ENCODE peak calls at places on chromosomes 5 and 9, in eight cellular contexts. A is left ventricle myocardium inferior, Y is left lung, E is neural progenitor cell, G is cardiac muscle cell, U is astrocyte, D is upper lobe of left lung, I is cardiac fibroblast. F is an unnamed sample.

GRCh38 chr5:132184588-132184987 is 43.1 kb downstream of the P4HA2 start:
- DNase-seq in A (no peak), E (no peak), D (no peak), I (no peak), Y (no peak), U (no peak), G (no peak), F (no peak)

GRCh38 chr9:27629425-27629824 is 56.1 kb upstream of the C9orf72 start:
- DNase-seq in D (no peak), Y (no peak), U (no peak), A (no peak), I (no peak), G (no peak), E (no peak), F (no peak)

GRCh38 chr9:61673664-61674381 is 484.0 kb downstream of the SPATA31A7 start:
- DNase-seq in G (no peak), I (no peak), E (no peak), Y (no peak), D (no peak), A (no peak), U (no peak), F (no peak)

GRCh38 chr5:150066901-150067396 is 19.4 kb downstream of the CSF1R start:
- DNase-seq in D (no peak), E (no peak), G (peak), A (no peak), I (peak), Y (peak), U (peak), F (no peak)

GRCh38 chr9:4508907-4509589 is 18.8 kb downstream of the SLC1A1 start:
- DNase-seq in Y (no peak), D (no peak), G (peak), U (peak), I (peak), A (no peak), E (no peak), F (no peak)

GRCh38 chr9:134728021-134728795 is 86.6 kb downstream of the COL5A1 start:
- DNase-seq in A (no peak), G (no peak), I (no peak), U (no peak), Y (no peak), E (no peak), D (no peak), F (no peak)

GRCh38 chr9:4077499-4078102 is 222.3 kb downstream of the GLIS3 start:
- DNase-seq in U (peak), A (peak), D (peak), E (peak), I (peak), Y (peak), G (peak), F (peak)

GRCh38 chr5:124262443-124262842 is 484.0 kb downstream of the ZNF608 start:
- DNase-seq in I (no peak), Y (no peak), E (peak), U (peak), G (peak), A (no peak), D (no peak), F (no peak)

GRCh38 chr9:37541465-37541864 is 34.7 kb downstream of the FBXO10 start:
- DNase-seq in A (no peak), E (no peak), Y (no peak), U (no peak), I (no peak), G (no peak), D (no peak), F (no peak)

GRCh38 chr5:80414113-80414512 is 6.2 kb downstream of the ZFYVE16 start:
- DNase-seq in D (peak), A (no peak), I (peak), Y (no peak), U (no peak), E (no peak), G (peak), F (no peak)

GRCh38 chr9:93575706-93576295 is 583 bp upstream of the PHF2 start:
- DNase-seq in U (no peak), G (peak), D (peak), A (peak), I (peak), E (peak), Y (peak), F (peak)

GRCh38 chr5:155878991-155879575 is 447.9 kb upstream of the SGCD start:
- DNase-seq in G (no peak), A (no peak), Y (no peak), D (no peak), E (no peak), U (peak), I (no peak), F (no peak)

GRCh38 chr9:5790923-5791322 is 42.0 kb downstream of the ERMP1 start:
- DNase-seq in D (no peak), U (no peak), G (no peak), E (no peak), A (no peak), I (peak), Y (no peak), F (no peak)

GRCh38 chr5:43075319-43076293 is 35.5 kb upstream of the ANXA2R start:
- DNase-seq in Y (no peak), E (no peak), U (no peak), G (peak), I (peak), D (no peak), A (peak), F (no peak)

GRCh38 chr5:128876848-128877387 is 88.4 kb upstream of the SLC27A6 start:
- DNase-seq in D (no peak), U (no peak), E (no peak), G (no peak), A (no peak), I (no peak), Y (no peak), F (no peak)

DNA sequence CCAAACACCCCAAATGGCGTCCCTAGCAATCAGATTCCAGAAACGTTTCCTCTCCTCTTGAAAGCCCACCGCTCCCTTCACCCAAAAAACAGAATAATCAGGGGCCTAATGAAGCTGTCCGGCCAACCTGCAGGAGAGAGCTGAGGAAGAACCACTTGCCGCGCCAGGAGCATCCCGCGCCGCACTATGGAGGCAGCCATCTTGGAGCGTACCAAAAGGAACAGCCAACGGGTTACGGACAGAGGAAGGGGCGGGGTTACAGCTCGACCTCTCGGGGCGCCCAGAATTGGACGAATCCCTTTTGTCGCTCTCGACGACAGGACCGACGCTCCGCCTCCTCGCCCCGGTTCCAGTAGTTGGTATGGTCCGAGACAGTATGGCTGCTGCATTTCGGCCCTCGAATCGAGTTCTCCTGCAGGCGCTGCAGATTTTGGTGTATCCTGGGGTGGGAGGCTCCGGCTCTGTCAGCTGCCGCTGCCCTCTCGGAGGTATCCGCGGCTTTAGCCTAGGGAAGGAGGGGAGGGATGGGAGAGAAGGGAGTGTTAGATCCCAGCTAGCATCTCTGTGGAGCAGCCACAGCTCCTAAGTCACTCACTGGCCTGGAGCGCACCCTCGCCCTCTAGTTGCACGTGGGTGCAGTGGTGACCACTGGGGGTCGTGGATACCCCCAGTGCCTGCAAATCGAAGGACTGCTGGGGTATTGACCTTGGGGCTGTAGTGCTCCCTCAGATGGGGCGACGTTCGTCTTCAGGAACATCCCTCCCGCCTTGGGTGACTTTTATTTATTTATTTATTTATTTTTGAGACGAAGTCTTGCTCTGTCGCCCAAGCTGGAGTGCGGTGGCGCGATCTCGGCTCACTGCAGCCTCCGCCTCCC is at the start of the genes MRPS27 and PTCD2:
- DNase-seq in A (peak), G (peak), D (peak), E (peak), Y (peak), U (peak), I (peak), F (peak)
- TF ChIP-seq CTCF in A (peak), G (peak), D (no peak), E (peak), Y (no peak), U (peak), I (peak), F (peak)

GRCh38 chr9:131733601-131734061 is 6.2 kb downstream of the RAPGEF1 start:
- DNase-seq in A (no peak), E (no peak), Y (no peak), I (peak), G (peak), U (peak), D (peak), F (no peak)
- H3K4me3 ChIP-seq in A (no peak), E (no peak), Y (no peak), I (no peak), G (no peak), U (peak), D (no peak), F (no peak)

DNA sequence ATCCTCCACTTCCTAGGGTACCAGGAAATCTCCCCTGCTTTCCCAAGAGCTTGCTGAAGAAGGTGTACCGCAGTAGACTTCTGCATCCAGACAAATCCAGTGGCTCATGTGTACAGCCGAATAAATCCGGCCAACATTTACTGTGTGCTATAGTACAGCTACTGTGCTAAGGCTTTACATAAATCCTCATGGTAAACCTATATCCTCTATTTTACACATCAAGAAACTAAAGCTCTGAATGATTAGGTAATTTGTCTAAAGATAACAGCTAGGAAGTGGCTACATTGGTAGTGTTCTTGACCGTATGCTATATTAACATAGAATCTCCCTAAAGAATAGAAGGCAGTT is 511 bp upstream of the WDR41 start:
- DNase-seq in I (no peak), A (no peak), E (no peak), U (no peak), D (no peak), Y (no peak), G (no peak), F (no peak)
- TF ChIP-seq CTCF in I (no peak), A (no peak), E (no peak), U (no peak), D (no peak), Y (no peak), G (no peak), F (peak)

DNA sequence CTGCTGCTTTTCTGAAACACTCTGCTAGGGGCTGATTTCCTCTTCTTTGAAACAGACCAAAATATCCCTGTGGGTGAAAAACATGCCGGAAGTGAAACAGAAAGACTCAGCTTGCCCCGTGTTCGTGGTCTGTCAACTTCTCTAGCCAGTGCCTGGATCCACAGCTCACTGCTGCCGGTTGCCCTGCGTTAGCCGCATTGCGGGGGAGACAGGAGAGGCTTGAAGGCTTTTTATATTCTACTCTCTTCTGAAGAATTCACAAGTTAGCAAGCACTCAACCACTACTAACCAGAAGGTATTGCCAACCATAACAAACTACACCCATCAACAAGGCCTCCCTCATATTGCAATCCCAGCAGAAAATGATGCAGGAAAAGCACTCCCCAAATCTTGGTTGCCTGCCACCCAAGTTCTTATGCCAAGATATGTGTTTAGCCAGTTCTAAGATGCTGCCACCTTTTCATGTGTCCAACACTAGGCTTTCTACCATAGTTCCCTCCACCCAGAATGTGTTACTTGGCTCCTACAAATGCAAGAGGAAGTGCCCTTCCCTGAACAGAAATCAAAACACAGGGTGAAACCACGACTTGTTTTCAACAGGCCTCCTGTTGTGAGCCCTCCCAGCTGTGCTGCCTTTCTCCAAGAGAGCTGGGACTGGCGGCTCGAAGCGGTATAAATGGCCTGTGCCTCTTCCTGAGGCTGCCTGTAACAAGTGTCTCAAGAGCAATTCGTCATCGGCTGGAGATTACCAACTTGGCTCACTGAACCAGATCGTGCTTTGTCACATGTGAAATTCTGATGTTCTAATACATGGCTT is 128.9 kb downstream of the SNX18 start:
- DNase-seq in U (peak), Y (peak), A (peak), D (peak), E (peak), G (peak), I (peak), F (peak)
- H3K4me3 ChIP-seq in U (no peak), Y (no peak), A (no peak), D (no peak), E (no peak), G (no peak), I (no peak), F (no peak)

GRCh38 chr5:927172-928015 is 34.7 kb downstream of the TRIP13 start:
- DNase-seq in E (no peak), U (no peak), G (no peak), I (no peak), Y (no peak), A (no peak), D (no peak), F (no peak)

GRCh38 chr5:929596-929995 is 36.9 kb downstream of the TRIP13 start:
- DNase-seq in G (no peak), A (no peak), E (no peak), U (no peak), Y (no peak), D (no peak), I (no peak), F (no peak)

GRCh38 chr5:922745-923472 is 30.2 kb downstream of the TRIP13 start:
- DNase-seq in D (no peak), I (no peak), E (no peak), U (no peak), A (no peak), Y (no peak), G (no peak), F (no peak)

GRCh38 chr5:923473-923873 is 30.8 kb downstream of the TRIP13 start:
- DNase-seq in Y (peak), G (peak), I (peak), A (peak), E (peak), D (peak), U (peak), F (peak)

GRCh38 chr5:926416-927171 is 33.9 kb downstream of the TRIP13 start:
- DNase-seq in Y (no peak), A (no peak), G (peak), U (peak), E (peak), D (no peak), I (peak), F (no peak)
- TF ChIP-seq CTCF in Y (peak), A (peak), G (peak), U (no peak), E (peak), D (no peak), I (peak), F (no peak)

DNA sequence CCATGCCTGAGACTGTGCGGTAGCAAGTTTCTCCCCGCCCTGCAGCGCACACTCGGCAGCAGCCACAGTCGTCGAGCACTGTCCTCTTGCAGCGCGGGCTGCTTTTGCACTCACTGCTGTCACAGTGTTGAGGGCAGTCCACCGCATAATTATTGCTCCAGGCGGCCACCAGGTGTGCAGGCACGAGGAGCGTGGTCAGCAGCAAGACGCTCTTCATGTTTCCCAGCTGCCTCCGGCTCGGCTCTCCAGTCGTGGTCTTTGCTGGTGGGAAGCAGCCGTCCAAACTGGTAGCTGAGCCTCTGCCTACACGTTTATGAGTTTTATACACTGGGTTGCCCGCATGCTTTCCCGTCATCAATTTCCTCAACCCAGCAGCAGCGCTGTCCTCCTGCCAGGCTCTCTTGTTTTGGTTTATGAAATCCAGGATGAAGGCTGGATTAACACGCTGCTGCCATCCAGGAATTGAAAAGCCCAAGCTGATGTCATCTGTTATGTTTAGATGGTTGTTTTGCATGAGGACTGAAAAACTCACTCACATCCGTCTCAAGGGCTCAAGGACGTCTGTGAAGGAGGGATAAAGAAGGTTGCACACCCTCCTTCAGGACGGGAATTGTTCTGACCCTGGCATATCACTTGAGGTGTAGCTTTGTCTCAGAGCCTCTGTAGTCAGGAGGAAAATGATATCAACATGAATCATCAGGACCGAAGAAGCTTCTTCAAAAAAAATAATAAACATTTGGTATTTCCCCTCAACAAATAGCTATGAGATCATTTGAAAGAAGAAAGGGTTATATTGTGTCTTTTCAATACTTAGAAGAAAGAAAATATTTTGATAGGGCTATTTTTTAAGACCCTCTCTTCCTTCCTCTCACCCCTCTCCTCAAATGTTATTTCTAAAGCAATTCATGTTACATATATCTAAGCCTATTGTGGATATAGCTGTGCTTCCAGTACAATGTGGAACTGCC is at the start of gene ESM1:
- DNase-seq in Y (no peak), U (peak), D (no peak), E (no peak), I (peak), G (peak), A (no peak), F (no peak)
- H3K4me3 ChIP-seq in Y (no peak), U (peak), D (no peak), E (no peak), I (peak), G (no peak), A (no peak), F (no peak)

DNA sequence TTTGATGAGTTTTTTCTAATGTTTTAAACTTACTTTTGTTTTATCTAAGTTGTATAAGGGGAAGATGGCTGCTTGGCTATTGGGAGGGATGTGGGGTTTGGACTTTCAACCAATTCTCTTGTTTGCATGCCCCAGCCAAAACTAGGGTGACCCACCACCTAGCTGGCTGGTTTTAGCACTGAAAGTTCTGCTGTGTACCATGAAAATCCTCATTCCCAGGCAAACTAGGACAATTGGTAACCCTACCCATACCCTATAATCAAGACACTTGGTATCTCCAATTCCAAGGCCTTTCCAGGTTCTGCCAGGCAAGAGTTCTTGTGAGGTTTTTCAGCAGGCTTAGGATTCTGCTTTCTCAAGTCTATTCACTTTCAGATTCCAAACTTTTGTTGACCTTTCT is 13.1 kb downstream of the RAB3C start:
- DNase-seq in U (no peak), D (no peak), Y (no peak), E (no peak), A (no peak), G (no peak), I (no peak), F (no peak)
- TF ChIP-seq CTCF in U (no peak), D (no peak), Y (no peak), E (no peak), A (no peak), G (no peak), I (no peak), F (no peak)